ENCODE peak calls at places on chromosomes 5 and 9, in four cellular contexts. A is NCI-H1417, C is COR-L47, V is osteocyte. U is an unnamed sample.

GRCh38 chr5:87061046-87061445 is 206.6 kb upstream of the RASA1 start:
- DNase-seq in A (no peak), V (no peak), C (no peak), U (no peak)

GRCh38 chr5:95806687-95807086 is 15.8 kb downstream of the GLRX start:
- DNase-seq in C (no peak), V (no peak), A (no peak), U (no peak)

GRCh38 chr9:2638871-2639673 is 17.5 kb downstream of the VLDLR start:
- DNase-seq in C (no peak), V (no peak), A (no peak), U (no peak)

GRCh38 chr5:151534345-151534744 is 56.8 kb downstream of the FAT2 start:
- DNase-seq in V (no peak), C (no peak), A (no peak), U (no peak)

GRCh38 chr5:56814361-56814962 is 887 bp upstream of the MAP3K1 start:
- DNase-seq in V (no peak), A (peak), C (no peak), U (no peak)

GRCh38 chr5:116303340-116303739 is 218.5 kb downstream of the COMMD10 start:
- DNase-seq in A (no peak), C (no peak), V (no peak), U (no peak)

GRCh38 chr9:126975327-126976059 is 60.9 kb downstream of the RALGPS1 start:
- DNase-seq in A (no peak), C (no peak), V (no peak), U (no peak)

GRCh38 chr5:78974011-78974410 is 11.1 kb downstream of the ARSB start:
- DNase-seq in V (no peak), A (peak), C (no peak), U (no peak)

GRCh38 chr5:8844847-8845246 is 701.0 kb downstream of the SEMA5A start:
- DNase-seq in V (no peak), A (no peak), C (no peak), U (no peak)

GRCh38 chr9:130311019-130311773 is 45.6 kb downstream of the HMCN2 start:
- DNase-seq in A (no peak), C (no peak), V (no peak), U (no peak)

U was measured in A172.